ENCODE peak calls at places on chromosomes 12 and 14, in ten cellular contexts. P is activated CD4-positive, alpha-beta T cell treated with anti-CD3 and anti-CD28 coated beads for 48 hours; X is left kidney; S is activated T-helper 1 cell treated with anti-CD3 and anti-CD28 coated beads, Interleukin-12 subunit alpha, Interleukin-12 subunit beta, Interleukin-2, Interleukin-4 antibody, amounts not matched to agents 30 ng/mL and 10 ng/mL and 1 ng/mL, durations not matched to agents 14 hours and 24 hours and 36 hours; I is cardiac septum; U is ACHN; M is hippocampal formation; T is stimulated activated CD4-positive, alpha-beta T cell treated with anti-CD3 and anti-CD28 coated beads, TNF-alpha, amount 100 ng/mL, for 4 hours; Q is M059J; J is naive thymus-derived CD8-positive, alpha-beta T cell. O is an unnamed sample.

GRCh38 chr12:10511756-10512355 is 6.2 kb downstream of the EIF2S3B start:
- DNase-seq in P (no peak), X (no peak), S (no peak), I (no peak), U (no peak), M (no peak), T (no peak), Q (no peak), J (no peak), O (no peak)

GRCh38 chr14:20184181-20184580 is 6.5 kb upstream of the OR11G2 start:
- DNase-seq in P (no peak), X (no peak), S (no peak), I (no peak), U (no peak), M (no peak), T (no peak), Q (peak), J (no peak), O (no peak)

GRCh38 chr14:69685716-69686115 is 74.3 kb downstream of the SUSD6 start:
- DNase-seq in P (peak), X (no peak), S (peak), I (no peak), U (peak), M (no peak), T (no peak), Q (peak), J (no peak), O (no peak)

GRCh38 chr12:62976110-62976640 is 41.2 kb upstream of the PPM1H start:
- DNase-seq in P (no peak), X (no peak), S (no peak), I (no peak), U (no peak), M (no peak), T (no peak), Q (peak), J (no peak), O (no peak)

GRCh38 chr12:106080111-106080732 is 58.5 kb downstream of the NUAK1 start:
- DNase-seq in P (no peak), X (peak), S (no peak), I (no peak), U (peak), M (no peak), T (no peak), Q (peak), J (no peak), O (peak)

GRCh38 chr12:6792522-6793201 is 3.3 kb downstream of the CD4 start:
- DNase-seq in P (no peak), X (peak), S (peak), I (peak), U (no peak), M (peak), T (no peak), Q (no peak), J (peak), O (no peak)

GRCh38 chr14:99517046-99517642 is 35.9 kb downstream of the CCNK start:
- DNase-seq in P (no peak), X (no peak), S (no peak), I (peak), U (no peak), M (no peak), T (no peak), Q (no peak), J (no peak), O (no peak)

GRCh38 chr14:93894992-93895391 is 32.2 kb upstream of the FAM181A start:
- DNase-seq in P (no peak), X (peak), S (no peak), I (no peak), U (no peak), M (no peak), T (no peak), Q (no peak), J (no peak), O (no peak)

GRCh38 chr12:18882690-18883089 is 144.8 kb downstream of the CAPZA3 start:
- DNase-seq in P (no peak), X (no peak), S (no peak), I (no peak), U (no peak), M (no peak), T (no peak), Q (no peak), J (no peak), O (no peak)

GRCh38 chr12:91604897-91605296 is 422.3 kb upstream of the DCN start:
- DNase-seq in P (no peak), X (no peak), S (no peak), I (no peak), U (no peak), M (no peak), T (no peak), Q (peak), J (no peak), O (no peak)